ENCODE peak calls at places on chromosomes 2 and 18, in five cellular contexts. E, M, O, D and W are unnamed samples.

GRCh38 chr18:36499938-36500337 is 202.4 kb downstream of the FHOD3 start:
- DNase-seq in E (no peak), M (no peak), O (no peak), D (no peak), W (peak)

GRCh38 chr2:207279520-207279919 is 113.8 kb upstream of the KLF7 start:
- DNase-seq in E (no peak), M (no peak), O (no peak), D (no peak), W (no peak)

GRCh38 chr2:174023591-174024523 is 58.7 kb upstream of the SP3 start:
- DNase-seq in E (no peak), M (peak), O (no peak), D (peak), W (no peak)

GRCh38 chr2:137255990-137256389 is 490.6 kb downstream of the THSD7B start:
- DNase-seq in E (no peak), M (no peak), O (no peak), D (no peak), W (no peak)

GRCh38 chr2:172106128-172106961 is 3.6 kb upstream of the DLX2 start:
- DNase-seq in E (no peak), M (no peak), O (no peak), D (peak), W (peak)

GRCh38 chr2:69300650-69301049 is 86.4 kb downstream of the GFPT1 start:
- DNase-seq in E (no peak), M (no peak), O (no peak), D (no peak), W (no peak)

GRCh38 chr2:24830351-24830750 is 37.1 kb downstream of the CENPO start:
- DNase-seq in E (no peak), M (no peak), O (no peak), D (peak), W (no peak)

GRCh38 chr2:23662941-23663729 is 263.8 kb downstream of the ATAD2B start:
- DNase-seq in E (no peak), M (no peak), O (peak), D (no peak), W (no peak)

GRCh38 chr2:157336137-157336721 is 10.6 kb upstream of the ERMN start:
- DNase-seq in E (peak), M (no peak), O (peak), D (peak), W (peak)

GRCh38 chr18:69944434-69944833 is 3.2 kb downstream of the CD226 start:
- DNase-seq in E (no peak), M (no peak), O (no peak), D (no peak), W (no peak)

GRCh38 chr2:209425082-209426071 is 1.5 kb downstream of the MAP2 start:
- DNase-seq in E (peak), M (no peak), O (peak), D (peak), W (no peak)

GRCh38 chr2:150327546-150328495 is 159.6 kb downstream of the RND3 start:
- DNase-seq in E (no peak), M (no peak), O (no peak), D (no peak), W (no peak)

GRCh38 chr18:1147616-1148184 is 243.0 kb downstream of the ADCYAP1 start:
- DNase-seq in E (no peak), M (no peak), O (no peak), D (peak), W (no peak)

GRCh38 chr2:162369577-162369976 is 25.6 kb downstream of the GCA start:
- DNase-seq in E (no peak), M (no peak), O (no peak), D (no peak), W (no peak)

GRCh38 chr2:28273751-28274150 is 118.9 kb upstream of the FOSL2 start:
- DNase-seq in E (no peak), M (no peak), O (no peak), D (no peak), W (no peak)

GRCh38 chr2:37250869-37251740 is 19.6 kb downstream of the NDUFAF7 start:
- DNase-seq in E (no peak), M (no peak), O (no peak), D (no peak), W (no peak)

GRCh38 chr18:44594779-44595467 is 85.8 kb upstream of the SETBP1 start:
- DNase-seq in E (no peak), M (no peak), O (no peak), D (no peak), W (no peak)

GRCh38 chr2:138223321-138223720 is 259.0 kb downstream of the HNMT start:
- DNase-seq in E (no peak), M (no peak), O (no peak), D (no peak), W (no peak)

GRCh38 chr2:9326975-9327374 is 96.4 kb downstream of the ITGB1BP1 start:
- DNase-seq in E (no peak), M (no peak), O (no peak), D (no peak), W (no peak)

GRCh38 chr2:160091381-160091780 is 29.0 kb upstream of the PLA2R1 start:
- DNase-seq in E (no peak), M (no peak), O (no peak), D (no peak), W (no peak)

GRCh38 chr2:240789051-240789453 is 31.0 kb downstream of the KIF1A start:
- DNase-seq in E (no peak), M (no peak), O (no peak), D (no peak), W (no peak)

GRCh38 chr18:57677289-57678211 is 55.9 kb upstream of the NARS1 start:
- DNase-seq in E (no peak), M (no peak), O (no peak), D (no peak), W (no peak)

GRCh38 chr2:170306293-170306873 is 128.4 kb downstream of the MYO3B start:
- DNase-seq in E (no peak), M (no peak), O (no peak), D (no peak), W (no peak)

GRCh38 chr18:26909599-26910290 is 44.2 kb upstream of the AQP4 start:
- DNase-seq in E (no peak), M (no peak), O (no peak), D (no peak), W (no peak)

GRCh38 chr2:238638100-238638981 is 209.5 kb upstream of the TWIST2 start:
- DNase-seq in E (no peak), M (no peak), O (no peak), D (no peak), W (no peak)

GRCh38 chr2:66697346-66697745 is 262.4 kb downstream of the MEIS1 start:
- DNase-seq in E (no peak), M (no peak), O (no peak), D (no peak), W (no peak)

GRCh38 chr18:28504100-28504499 is 327.2 kb upstream of the CDH2 start:
- DNase-seq in E (no peak), M (no peak), O (no peak), D (no peak), W (no peak)

GRCh38 chr2:21042958-21043743 is 722 bp downstream of the APOB start:
- DNase-seq in E (peak), M (no peak), O (peak), D (peak), W (peak)

GRCh38 chr18:41553716-41554115 is 401.3 kb upstream of the PIK3C3 start:
- DNase-seq in E (no peak), M (no peak), O (no peak), D (no peak), W (no peak)

GRCh38 chr2:55045685-55046221 is 4.5 kb downstream of the RTN4 start:
- DNase-seq in E (no peak), M (no peak), O (no peak), D (no peak), W (no peak)

GRCh38 chr2:114926303-114926702 is 483.9 kb downstream of the DPP10 start:
- DNase-seq in E (no peak), M (no peak), O (no peak), D (no peak), W (no peak)

GRCh38 chr18:46459789-46460455 is 197.1 kb downstream of the LOXHD1 start:
- DNase-seq in E (no peak), M (no peak), O (no peak), D (no peak), W (no peak)

GRCh38 chr2:74690571-74690970 is 36.5 kb downstream of the SEMA4F start:
- DNase-seq in E (peak), M (no peak), O (peak), D (peak), W (peak)

GRCh38 chr2:156331572-156332451 is 709 bp downstream of the NR4A2 start:
- DNase-seq in E (peak), M (no peak), O (peak), D (peak), W (peak)

GRCh38 chr2:96788393-96789244 is 27.4 kb upstream of the CNNM3 start:
- DNase-seq in E (no peak), M (no peak), O (no peak), D (peak), W (no peak)

GRCh38 chr2:12870692-12871091 is 154.0 kb downstream of the TRIB2 start:
- DNase-seq in E (no peak), M (no peak), O (no peak), D (no peak), W (no peak)

GRCh38 chr2:76281176-76281841 is 570.6 kb upstream of the GCFC2 start:
- DNase-seq in E (no peak), M (no peak), O (peak), D (peak), W (no peak)

GRCh38 chr2:44290271-44290670 is 15.0 kb downstream of the SLC3A1 start:
- DNase-seq in E (no peak), M (no peak), O (no peak), D (no peak), W (no peak)

GRCh38 chr2:240874715-240875227 is 6.1 kb downstream of the AGXT start:
- DNase-seq in E (no peak), M (no peak), O (no peak), D (no peak), W (no peak)